ENCODE peak calls at places on chromosomes 12 and 14, in ten cellular contexts. I is HFF-Myc, S is neural progenitor cell, Q is NCI-H1694 treated with DMSO at 0.1 percent for 48 hours, L is H54, A is nucleus accumbens, T is nephron progenitor cell, W is Right ventricle myocardium superior, U is HEK293T, P is fibroblast of mammary gland. B is an unnamed sample.

GRCh38 chr12:80709811-80710726 is 2.6 kb downstream of the MYF6 start:
- DNase-seq in I (no peak), S (peak), Q (no peak), L (peak), A (no peak), T (peak), W (no peak), U (peak), P (no peak), B (peak)

GRCh38 chr12:45549503-45549902 is 180.0 kb upstream of the ARID2 start:
- DNase-seq in I (no peak), S (no peak), Q (no peak), L (no peak), A (no peak), T (no peak), W (no peak), U (no peak), P (no peak), B (no peak)

GRCh38 chr12:95102916-95103671 is 29.7 kb upstream of the NR2C1 start:
- DNase-seq in I (peak), S (no peak), Q (peak), L (peak), A (no peak), T (no peak), W (no peak), U (peak), P (peak), B (no peak)

GRCh38 chr14:51540364-51540763 is 111.3 kb upstream of the FRMD6 start:
- DNase-seq in I (no peak), S (no peak), Q (no peak), L (no peak), A (no peak), T (no peak), W (no peak), U (no peak), P (peak), B (no peak)

GRCh38 chr14:47040490-47040889 is 388.9 kb upstream of the RPL10L start:
- DNase-seq in I (no peak), S (peak), Q (no peak), L (no peak), A (no peak), T (peak), W (no peak), U (peak), P (peak), B (no peak)

GRCh38 chr12:23752245-23752644 is 197.2 kb downstream of the SOX5 start:
- DNase-seq in I (no peak), S (no peak), Q (no peak), L (no peak), A (no peak), T (no peak), W (no peak), U (no peak), P (no peak), B (no peak)

GRCh38 chr14:32657081-32657480 is 281.6 kb upstream of the NPAS3 start:
- DNase-seq in I (no peak), S (no peak), Q (peak), L (no peak), A (peak), T (no peak), W (no peak), U (no peak), P (peak), B (no peak)

GRCh38 chr14:59306775-59307174 is 118.3 kb downstream of the DAAM1 start:
- DNase-seq in I (no peak), S (no peak), Q (no peak), L (peak), A (no peak), T (no peak), W (no peak), U (no peak), P (peak), B (no peak)

GRCh38 chr12:54279227-54279631 is 693 bp downstream of the CBX5 start:
- DNase-seq in I (no peak), S (no peak), Q (no peak), L (no peak), A (no peak), T (no peak), W (no peak), U (no peak), P (no peak), B (no peak)

GRCh38 chr12:109504068-109504467 is 26.6 kb downstream of the UBE3B start:
- DNase-seq in I (no peak), S (no peak), Q (no peak), L (no peak), A (no peak), T (no peak), W (no peak), U (no peak), P (no peak), B (no peak)

GRCh38 chr12:43951286-43951685 is 115.4 kb downstream of the TMEM117 start:
- DNase-seq in I (no peak), S (no peak), Q (no peak), L (no peak), A (no peak), T (no peak), W (no peak), U (no peak), P (no peak), B (no peak)

GRCh38 chr14:77498120-77498979 is at the start of gene ISM2:
- DNase-seq in I (no peak), S (peak), Q (peak), L (no peak), A (no peak), T (peak), W (no peak), U (peak), P (peak), B (peak)

GRCh38 chr12:105334568-105334967 is 4.1 kb downstream of the C12orf75 start:
- DNase-seq in I (no peak), S (no peak), Q (no peak), L (no peak), A (no peak), T (no peak), W (no peak), U (no peak), P (peak), B (no peak)

GRCh38 chr12:69052613-69053408 is 119.8 kb upstream of the CPM start:
- DNase-seq in I (peak), S (no peak), Q (no peak), L (peak), A (no peak), T (no peak), W (no peak), U (no peak), P (peak), B (peak)

GRCh38 chr14:77353469-77354141 is 23.3 kb downstream of the TMED8 start:
- DNase-seq in I (no peak), S (no peak), Q (no peak), L (no peak), A (no peak), T (no peak), W (no peak), U (no peak), P (no peak), B (no peak)

GRCh38 chr14:35991356-35991755 is 165.2 kb downstream of the BRMS1L start:
- DNase-seq in I (no peak), S (peak), Q (no peak), L (no peak), A (no peak), T (no peak), W (no peak), U (no peak), P (no peak), B (no peak)

GRCh38 chr12:82972624-82973023 is 285.9 kb downstream of the TMTC2 start:
- DNase-seq in I (no peak), S (no peak), Q (no peak), L (no peak), A (no peak), T (no peak), W (no peak), U (no peak), P (no peak), B (no peak)

GRCh38 chr14:56173360-56173922 is 55.2 kb downstream of the PELI2 start:
- DNase-seq in I (no peak), S (no peak), Q (no peak), L (no peak), A (no peak), T (no peak), W (no peak), U (no peak), P (no peak), B (no peak)

GRCh38 chr12:42729532-42729895 is 140.0 kb upstream of the PRICKLE1 start:
- DNase-seq in I (no peak), S (no peak), Q (no peak), L (no peak), A (no peak), T (no peak), W (no peak), U (no peak), P (no peak), B (no peak)

GRCh38 chr12:23361971-23362370 is 587.5 kb downstream of the SOX5 start:
- DNase-seq in I (no peak), S (peak), Q (no peak), L (no peak), A (no peak), T (no peak), W (no peak), U (peak), P (no peak), B (no peak)

GRCh38 chr12:33047666-33048065 is 151.1 kb upstream of the PKP2 start:
- DNase-seq in I (no peak), S (no peak), Q (no peak), L (no peak), A (no peak), T (no peak), W (no peak), U (no peak), P (no peak), B (no peak)

GRCh38 chr12:50635356-50635755 is 128.5 kb upstream of the ATF1 start:
- DNase-seq in I (no peak), S (no peak), Q (no peak), L (no peak), A (no peak), T (no peak), W (peak), U (no peak), P (no peak), B (no peak)

GRCh38 chr14:74616507-74616906 is 4.5 kb upstream of the LTBP2 start:
- DNase-seq in I (no peak), S (no peak), Q (no peak), L (peak), A (no peak), T (no peak), W (no peak), U (no peak), P (peak), B (no peak)

GRCh38 chr12:105025890-105026289 is 39.8 kb downstream of the NOPCHAP1 start:
- DNase-seq in I (no peak), S (no peak), Q (peak), L (no peak), A (no peak), T (no peak), W (no peak), U (no peak), P (peak), B (no peak)

GRCh38 chr12:72815421-72815820 is 543.3 kb downstream of the TRHDE start:
- DNase-seq in I (no peak), S (no peak), Q (no peak), L (no peak), A (no peak), T (no peak), W (no peak), U (no peak), P (no peak), B (no peak)

GRCh38 chr12:43742106-43742505 is 16.5 kb downstream of the PUS7L start:
- DNase-seq in I (peak), S (no peak), Q (no peak), L (peak), A (no peak), T (no peak), W (no peak), U (no peak), P (peak), B (no peak)

GRCh38 chr12:63955831-63956685 is 111.6 kb downstream of the SRGAP1 start:
- DNase-seq in I (no peak), S (no peak), Q (no peak), L (no peak), A (no peak), T (no peak), W (peak), U (no peak), P (peak), B (no peak)

GRCh38 chr14:23626946-23627345 is 9.2 kb upstream of the DHRS2 start:
- DNase-seq in I (no peak), S (no peak), Q (no peak), L (no peak), A (no peak), T (no peak), W (no peak), U (no peak), P (no peak), B (no peak)

GRCh38 chr14:61452452-61452851 is 131.1 kb downstream of the PRKCH start:
- DNase-seq in I (no peak), S (no peak), Q (no peak), L (no peak), A (no peak), T (no peak), W (no peak), U (no peak), P (no peak), B (no peak)

GRCh38 chr12:92715625-92716024 is 12.8 kb downstream of the PLEKHG7 start:
- DNase-seq in I (no peak), S (no peak), Q (no peak), L (no peak), A (no peak), T (no peak), W (no peak), U (no peak), P (no peak), B (no peak)

GRCh38 chr12:96516472-96517417 is 27.4 kb downstream of the CFAP54 start:
- DNase-seq in I (peak), S (peak), Q (peak), L (peak), A (peak), T (peak), W (peak), U (peak), P (peak), B (peak)